ENCODE peak calls at places on chromosomes 5 and 9, in seven cellular contexts. One of them, this sample, is unnamed.

GRCh38 chr5:113167985-113168384 is 191.4 kb downstream of the DCP2 start:
- DNase-seq in smooth muscle cell of the brain vasculature: no peak
- DNase-seq in SHP77: no peak
- DNase-seq in ovary: no peak
- DNase-seq in NCI-H187: no peak
- DNase-seq in iris pigment epithelial cell: no peak
- DNase-seq in stimulated activated CD4-positive, alpha-beta T cell treated with anti-CD3 and anti-CD28 coated beads, TNF-alpha, amount 100 ng/mL, for 4 hours: no peak
- DNase-seq in this sample: no peak

GRCh38 chr9:129143461-129143927 is 32.3 kb downstream of the PTPA start:
- DNase-seq in smooth muscle cell of the brain vasculature: no peak
- DNase-seq in SHP77: no peak
- DNase-seq in ovary: peak
- DNase-seq in NCI-H187: no peak
- DNase-seq in iris pigment epithelial cell: peak
- DNase-seq in stimulated activated CD4-positive, alpha-beta T cell treated with anti-CD3 and anti-CD28 coated beads, TNF-alpha, amount 100 ng/mL, for 4 hours: no peak
- DNase-seq in this sample: no peak

GRCh38 chr9:86126998-86127972 is 27.9 kb upstream of the GOLM1 start:
- DNase-seq in smooth muscle cell of the brain vasculature: peak
- DNase-seq in SHP77: peak
- DNase-seq in ovary: peak
- DNase-seq in NCI-H187: peak
- DNase-seq in iris pigment epithelial cell: peak
- DNase-seq in stimulated activated CD4-positive, alpha-beta T cell treated with anti-CD3 and anti-CD28 coated beads, TNF-alpha, amount 100 ng/mL, for 4 hours: no peak
- DNase-seq in this sample: no peak

GRCh38 chr5:72213482-72213881 is 106.2 kb downstream of the MAP1B start:
- DNase-seq in smooth muscle cell of the brain vasculature: no peak
- DNase-seq in SHP77: no peak
- DNase-seq in ovary: no peak
- DNase-seq in NCI-H187: no peak
- DNase-seq in iris pigment epithelial cell: no peak
- DNase-seq in stimulated activated CD4-positive, alpha-beta T cell treated with anti-CD3 and anti-CD28 coated beads, TNF-alpha, amount 100 ng/mL, for 4 hours: no peak
- DNase-seq in this sample: no peak

GRCh38 chr5:149207821-149208220 is 63.8 kb upstream of the AFAP1L1 start:
- DNase-seq in smooth muscle cell of the brain vasculature: no peak
- DNase-seq in SHP77: no peak
- DNase-seq in ovary: no peak
- DNase-seq in NCI-H187: no peak
- DNase-seq in iris pigment epithelial cell: no peak
- DNase-seq in stimulated activated CD4-positive, alpha-beta T cell treated with anti-CD3 and anti-CD28 coated beads, TNF-alpha, amount 100 ng/mL, for 4 hours: no peak
- DNase-seq in this sample: no peak

GRCh38 chr9:98521141-98521540 is 187.6 kb downstream of the GABBR2 start:
- DNase-seq in smooth muscle cell of the brain vasculature: no peak
- DNase-seq in SHP77: no peak
- DNase-seq in ovary: no peak
- DNase-seq in NCI-H187: no peak
- DNase-seq in iris pigment epithelial cell: peak
- DNase-seq in stimulated activated CD4-positive, alpha-beta T cell treated with anti-CD3 and anti-CD28 coated beads, TNF-alpha, amount 100 ng/mL, for 4 hours: no peak
- DNase-seq in this sample: no peak

GRCh38 chr9:7174884-7175283 is 417.1 kb downstream of the KDM4C start:
- DNase-seq in smooth muscle cell of the brain vasculature: no peak
- DNase-seq in SHP77: no peak
- DNase-seq in ovary: no peak
- DNase-seq in NCI-H187: no peak
- DNase-seq in iris pigment epithelial cell: no peak
- DNase-seq in stimulated activated CD4-positive, alpha-beta T cell treated with anti-CD3 and anti-CD28 coated beads, TNF-alpha, amount 100 ng/mL, for 4 hours: no peak
- DNase-seq in this sample: no peak

GRCh38 chr5:167378894-167379723 is 912.3 kb upstream of the WWC1 start:
- DNase-seq in smooth muscle cell of the brain vasculature: no peak
- DNase-seq in SHP77: no peak
- DNase-seq in ovary: no peak
- DNase-seq in NCI-H187: no peak
- DNase-seq in iris pigment epithelial cell: no peak
- DNase-seq in stimulated activated CD4-positive, alpha-beta T cell treated with anti-CD3 and anti-CD28 coated beads, TNF-alpha, amount 100 ng/mL, for 4 hours: no peak
- DNase-seq in this sample: no peak

GRCh38 chr5:154181156-154181555 is 9.4 kb upstream of the GALNT10 start:
- DNase-seq in smooth muscle cell of the brain vasculature: no peak
- DNase-seq in SHP77: no peak
- DNase-seq in ovary: no peak
- DNase-seq in NCI-H187: no peak
- DNase-seq in iris pigment epithelial cell: no peak
- DNase-seq in stimulated activated CD4-positive, alpha-beta T cell treated with anti-CD3 and anti-CD28 coated beads, TNF-alpha, amount 100 ng/mL, for 4 hours: no peak
- DNase-seq in this sample: no peak

GRCh38 chr9:89885156-89885555 is 280.3 kb downstream of the GADD45G start:
- DNase-seq in smooth muscle cell of the brain vasculature: no peak
- DNase-seq in SHP77: no peak
- DNase-seq in ovary: peak
- DNase-seq in NCI-H187: no peak
- DNase-seq in iris pigment epithelial cell: no peak
- DNase-seq in stimulated activated CD4-positive, alpha-beta T cell treated with anti-CD3 and anti-CD28 coated beads, TNF-alpha, amount 100 ng/mL, for 4 hours: no peak
- DNase-seq in this sample: no peak

GRCh38 chr5:35031276-35031675 is 16.5 kb downstream of the AGXT2 start:
- DNase-seq in smooth muscle cell of the brain vasculature: no peak
- DNase-seq in SHP77: no peak
- DNase-seq in ovary: no peak
- DNase-seq in NCI-H187: no peak
- DNase-seq in iris pigment epithelial cell: peak
- DNase-seq in stimulated activated CD4-positive, alpha-beta T cell treated with anti-CD3 and anti-CD28 coated beads, TNF-alpha, amount 100 ng/mL, for 4 hours: no peak
- DNase-seq in this sample: no peak

GRCh38 chr5:162047279-162047678 is 20.3 kb upstream of the GABRG2 start:
- DNase-seq in smooth muscle cell of the brain vasculature: no peak
- DNase-seq in SHP77: no peak
- DNase-seq in ovary: no peak
- DNase-seq in NCI-H187: no peak
- DNase-seq in iris pigment epithelial cell: no peak
- DNase-seq in stimulated activated CD4-positive, alpha-beta T cell treated with anti-CD3 and anti-CD28 coated beads, TNF-alpha, amount 100 ng/mL, for 4 hours: no peak
- DNase-seq in this sample: no peak

GRCh38 chr5:40797273-40798011 is 732 bp downstream of the PRKAA1 start:
- DNase-seq in smooth muscle cell of the brain vasculature: peak
- DNase-seq in SHP77: peak
- DNase-seq in ovary: peak
- DNase-seq in NCI-H187: no peak
- DNase-seq in iris pigment epithelial cell: peak
- DNase-seq in stimulated activated CD4-positive, alpha-beta T cell treated with anti-CD3 and anti-CD28 coated beads, TNF-alpha, amount 100 ng/mL, for 4 hours: peak
- DNase-seq in this sample: peak

GRCh38 chr5:38382898-38383297 is 124.5 kb downstream of the EGFLAM start:
- DNase-seq in smooth muscle cell of the brain vasculature: no peak
- DNase-seq in SHP77: peak
- DNase-seq in ovary: peak
- DNase-seq in NCI-H187: peak
- DNase-seq in iris pigment epithelial cell: peak
- DNase-seq in stimulated activated CD4-positive, alpha-beta T cell treated with anti-CD3 and anti-CD28 coated beads, TNF-alpha, amount 100 ng/mL, for 4 hours: no peak
- DNase-seq in this sample: no peak

GRCh38 chr5:124090115-124090514 is 578.1 kb downstream of the CSNK1G3 start:
- DNase-seq in smooth muscle cell of the brain vasculature: no peak
- DNase-seq in SHP77: no peak
- DNase-seq in ovary: no peak
- DNase-seq in NCI-H187: no peak
- DNase-seq in iris pigment epithelial cell: no peak
- DNase-seq in stimulated activated CD4-positive, alpha-beta T cell treated with anti-CD3 and anti-CD28 coated beads, TNF-alpha, amount 100 ng/mL, for 4 hours: no peak
- DNase-seq in this sample: no peak

GRCh38 chr9:5622019-5622418 is 6.9 kb upstream of the RIC1 start:
- DNase-seq in smooth muscle cell of the brain vasculature: no peak
- DNase-seq in SHP77: no peak
- DNase-seq in ovary: no peak
- DNase-seq in NCI-H187: no peak
- DNase-seq in iris pigment epithelial cell: peak
- DNase-seq in stimulated activated CD4-positive, alpha-beta T cell treated with anti-CD3 and anti-CD28 coated beads, TNF-alpha, amount 100 ng/mL, for 4 hours: no peak
- DNase-seq in this sample: no peak

GRCh38 chr5:73534001-73534547 is 31.4 kb downstream of the ANKRA2 start:
- DNase-seq in smooth muscle cell of the brain vasculature: no peak
- DNase-seq in SHP77: no peak
- DNase-seq in ovary: no peak
- DNase-seq in NCI-H187: no peak
- DNase-seq in iris pigment epithelial cell: peak
- DNase-seq in stimulated activated CD4-positive, alpha-beta T cell treated with anti-CD3 and anti-CD28 coated beads, TNF-alpha, amount 100 ng/mL, for 4 hours: no peak
- DNase-seq in this sample: no peak

GRCh38 chr5:171575808-171576207 is 156.4 kb downstream of the FGF18 start:
- DNase-seq in smooth muscle cell of the brain vasculature: no peak
- DNase-seq in SHP77: no peak
- DNase-seq in ovary: no peak
- DNase-seq in NCI-H187: no peak
- DNase-seq in iris pigment epithelial cell: no peak
- DNase-seq in stimulated activated CD4-positive, alpha-beta T cell treated with anti-CD3 and anti-CD28 coated beads, TNF-alpha, amount 100 ng/mL, for 4 hours: no peak
- DNase-seq in this sample: no peak

GRCh38 chr5:27191786-27192505 is 153.6 kb upstream of the CDH9 start:
- DNase-seq in smooth muscle cell of the brain vasculature: no peak
- DNase-seq in SHP77: no peak
- DNase-seq in ovary: no peak
- DNase-seq in NCI-H187: no peak
- DNase-seq in iris pigment epithelial cell: peak
- DNase-seq in stimulated activated CD4-positive, alpha-beta T cell treated with anti-CD3 and anti-CD28 coated beads, TNF-alpha, amount 100 ng/mL, for 4 hours: no peak
- DNase-seq in this sample: no peak

GRCh38 chr5:135133698-135134515 is 99.9 kb upstream of the PITX1 start:
- DNase-seq in smooth muscle cell of the brain vasculature: no peak
- DNase-seq in SHP77: no peak
- DNase-seq in ovary: no peak
- DNase-seq in NCI-H187: no peak
- DNase-seq in iris pigment epithelial cell: no peak
- DNase-seq in stimulated activated CD4-positive, alpha-beta T cell treated with anti-CD3 and anti-CD28 coated beads, TNF-alpha, amount 100 ng/mL, for 4 hours: no peak
- DNase-seq in this sample: no peak

GRCh38 chr9:107548298-107549142 is 59.0 kb upstream of the KLF4 start:
- DNase-seq in smooth muscle cell of the brain vasculature: peak
- DNase-seq in SHP77: no peak
- DNase-seq in ovary: peak
- DNase-seq in NCI-H187: no peak
- DNase-seq in iris pigment epithelial cell: peak
- DNase-seq in stimulated activated CD4-positive, alpha-beta T cell treated with anti-CD3 and anti-CD28 coated beads, TNF-alpha, amount 100 ng/mL, for 4 hours: no peak
- DNase-seq in this sample: no peak

GRCh38 chr5:96687812-96688453 is 25.8 kb downstream of the CAST start:
- DNase-seq in smooth muscle cell of the brain vasculature: peak
- DNase-seq in SHP77: peak
- DNase-seq in ovary: no peak
- DNase-seq in NCI-H187: no peak
- DNase-seq in iris pigment epithelial cell: peak
- DNase-seq in stimulated activated CD4-positive, alpha-beta T cell treated with anti-CD3 and anti-CD28 coated beads, TNF-alpha, amount 100 ng/mL, for 4 hours: no peak
- DNase-seq in this sample: no peak

GRCh38 chr5:59039296-59040006 is 456.6 kb downstream of the RAB3C start:
- DNase-seq in smooth muscle cell of the brain vasculature: no peak
- DNase-seq in SHP77: peak
- DNase-seq in ovary: peak
- DNase-seq in NCI-H187: no peak
- DNase-seq in iris pigment epithelial cell: peak
- DNase-seq in stimulated activated CD4-positive, alpha-beta T cell treated with anti-CD3 and anti-CD28 coated beads, TNF-alpha, amount 100 ng/mL, for 4 hours: peak
- DNase-seq in this sample: peak

GRCh38 chr5:40957048-40957447 is 47.8 kb downstream of the C7 start:
- DNase-seq in smooth muscle cell of the brain vasculature: no peak
- DNase-seq in SHP77: no peak
- DNase-seq in ovary: no peak
- DNase-seq in NCI-H187: no peak
- DNase-seq in iris pigment epithelial cell: no peak
- DNase-seq in stimulated activated CD4-positive, alpha-beta T cell treated with anti-CD3 and anti-CD28 coated beads, TNF-alpha, amount 100 ng/mL, for 4 hours: no peak
- DNase-seq in this sample: no peak

GRCh38 chr5:37554938-37555337 is 175.8 kb downstream of the WDR70 start:
- DNase-seq in smooth muscle cell of the brain vasculature: no peak
- DNase-seq in SHP77: peak
- DNase-seq in ovary: no peak
- DNase-seq in NCI-H187: no peak
- DNase-seq in iris pigment epithelial cell: no peak
- DNase-seq in stimulated activated CD4-positive, alpha-beta T cell treated with anti-CD3 and anti-CD28 coated beads, TNF-alpha, amount 100 ng/mL, for 4 hours: no peak
- DNase-seq in this sample: no peak